ENCODE peak calls at places on chromosomes 3 and 15, in six cellular contexts. One of them, this sample, is unnamed.

GRCh38 chr3:117144832-117145231 is 435.3 kb downstream of the TUSC7 start:
- DNase-seq in AG04450: no peak
- DNase-seq in AG08395: no peak
- DNase-seq in germinal center: no peak
- DNase-seq in NCI-H460: no peak
- DNase-seq in GM12864: no peak
- DNase-seq in this sample: no peak

GRCh38 chr3:115341208-115341607 is 194.1 kb upstream of the ZBTB20 start:
- DNase-seq in AG04450: no peak
- DNase-seq in AG08395: peak; percentile 80
- DNase-seq in germinal center: no peak
- DNase-seq in NCI-H460: no peak
- DNase-seq in GM12864: no peak
- DNase-seq in this sample: no peak

GRCh38 chr3:132399054-132399929 is 18.0 kb upstream of the DNAJC13 start:
- DNase-seq in AG04450: peak; percentile 42
- DNase-seq in AG08395: peak; percentile 80
- DNase-seq in germinal center: peak; percentile 60
- DNase-seq in NCI-H460: peak; percentile 26
- DNase-seq in GM12864: no peak
- DNase-seq in this sample: no peak

GRCh38 chr15:38474155-38474757 is 20.3 kb downstream of the FAM98B start:
- DNase-seq in AG04450: no peak
- DNase-seq in AG08395: peak; percentile 75
- DNase-seq in germinal center: peak; percentile 54
- DNase-seq in NCI-H460: peak; percentile 54
- DNase-seq in GM12864: peak; percentile 38
- DNase-seq in this sample: no peak

GRCh38 chr15:96334017-96334704 is 3.7 kb downstream of the NR2F2 start:
- DNase-seq in AG04450: no peak
- DNase-seq in AG08395: no peak
- DNase-seq in germinal center: no peak
- DNase-seq in NCI-H460: no peak
- DNase-seq in GM12864: no peak
- DNase-seq in this sample: no peak

GRCh38 chr3:114025451-114025850 is 30.9 kb downstream of the CCDC191 start:
- DNase-seq in AG04450: no peak
- DNase-seq in AG08395: no peak
- DNase-seq in germinal center: no peak
- DNase-seq in NCI-H460: no peak
- DNase-seq in GM12864: no peak
- DNase-seq in this sample: no peak

GRCh38 chr3:12139111-12139511 is 19.6 kb downstream of the TIMP4 start:
- DNase-seq in AG04450: peak; percentile 54
- DNase-seq in AG08395: peak; percentile 56
- DNase-seq in germinal center: no peak
- DNase-seq in NCI-H460: no peak
- DNase-seq in GM12864: no peak
- DNase-seq in this sample: peak; percentile 72

GRCh38 chr3:157542711-157543485 is 39.7 kb upstream of the VEPH1 start:
- DNase-seq in AG04450: peak; percentile 36
- DNase-seq in AG08395: peak; percentile 82
- DNase-seq in germinal center: no peak
- DNase-seq in NCI-H460: no peak
- DNase-seq in GM12864: no peak
- DNase-seq in this sample: peak; percentile 91

GRCh38 chr15:66845266-66845785 is 143.3 kb downstream of the SMAD6 start:
- DNase-seq in AG04450: no peak
- DNase-seq in AG08395: no peak
- DNase-seq in germinal center: no peak
- DNase-seq in NCI-H460: no peak
- DNase-seq in GM12864: no peak
- DNase-seq in this sample: no peak

GRCh38 chr3:99504258-99504657 is 134.1 kb upstream of the COL8A1 start:
- DNase-seq in AG04450: no peak
- DNase-seq in AG08395: peak; percentile 52
- DNase-seq in germinal center: no peak
- DNase-seq in NCI-H460: peak; percentile 98
- DNase-seq in GM12864: no peak
- DNase-seq in this sample: no peak

GRCh38 chr3:122092460-122093165 is 37.5 kb downstream of the CD86 start:
- DNase-seq in AG04450: no peak
- DNase-seq in AG08395: peak; percentile 8
- DNase-seq in germinal center: peak; percentile 68
- DNase-seq in NCI-H460: peak; percentile 4
- DNase-seq in GM12864: no peak
- DNase-seq in this sample: no peak

GRCh38 chr15:36109943-36110658 is 469.3 kb upstream of the CDIN1 start:
- DNase-seq in AG04450: no peak
- DNase-seq in AG08395: peak; percentile 49
- DNase-seq in germinal center: no peak
- DNase-seq in NCI-H460: no peak
- DNase-seq in GM12864: no peak
- DNase-seq in this sample: no peak

GRCh38 chr3:120566243-120566980 is 29.7 kb upstream of the NDUFB4 start:
- DNase-seq in AG04450: no peak
- DNase-seq in AG08395: no peak
- DNase-seq in germinal center: no peak
- DNase-seq in NCI-H460: no peak
- DNase-seq in GM12864: no peak
- DNase-seq in this sample: no peak

GRCh38 chr3:145578465-145578864 is 582.5 kb downstream of the PLOD2 start:
- DNase-seq in AG04450: no peak
- DNase-seq in AG08395: no peak
- DNase-seq in germinal center: no peak
- DNase-seq in NCI-H460: no peak
- DNase-seq in GM12864: no peak
- DNase-seq in this sample: no peak

GRCh38 chr3:40070816-40071215 is 238.7 kb upstream of the EIF1B start:
- DNase-seq in AG04450: no peak
- DNase-seq in AG08395: no peak
- DNase-seq in germinal center: no peak
- DNase-seq in NCI-H460: no peak
- DNase-seq in GM12864: no peak
- DNase-seq in this sample: no peak

GRCh38 chr3:23304424-23304823 is 101.3 kb downstream of the UBE2E2 start:
- DNase-seq in AG04450: no peak
- DNase-seq in AG08395: no peak
- DNase-seq in germinal center: no peak
- DNase-seq in NCI-H460: no peak
- DNase-seq in GM12864: no peak
- DNase-seq in this sample: no peak

GRCh38 chr3:193982258-193982659 is 153.7 kb upstream of the HES1 start:
- DNase-seq in AG04450: no peak
- DNase-seq in AG08395: peak; percentile 83
- DNase-seq in germinal center: no peak
- DNase-seq in NCI-H460: no peak
- DNase-seq in GM12864: no peak
- DNase-seq in this sample: peak; percentile 88

GRCh38 chr3:171541647-171542046 is 81.4 kb upstream of the TNIK start:
- DNase-seq in AG04450: no peak
- DNase-seq in AG08395: no peak
- DNase-seq in germinal center: no peak
- DNase-seq in NCI-H460: no peak
- DNase-seq in GM12864: no peak
- DNase-seq in this sample: no peak

GRCh38 chr15:67784057-67784781 is 41.1 kb upstream of the SKOR1 start:
- DNase-seq in AG04450: no peak
- DNase-seq in AG08395: no peak
- DNase-seq in germinal center: peak; percentile 82
- DNase-seq in NCI-H460: no peak
- DNase-seq in GM12864: peak; percentile 73
- DNase-seq in this sample: no peak

GRCh38 chr3:195849322-195850074 is 37.8 kb upstream of the MUC4 start:
- DNase-seq in AG04450: no peak
- DNase-seq in AG08395: peak; percentile 52
- DNase-seq in germinal center: peak; percentile 75
- DNase-seq in NCI-H460: no peak
- DNase-seq in GM12864: no peak
- DNase-seq in this sample: no peak

GRCh38 chr15:74193305-74193718 is 9.3 kb downstream of the STRA6 start:
- DNase-seq in AG04450: no peak
- DNase-seq in AG08395: peak; percentile 84
- DNase-seq in germinal center: no peak
- DNase-seq in NCI-H460: no peak
- DNase-seq in GM12864: no peak
- DNase-seq in this sample: no peak

GRCh38 chr3:147493666-147494065 is 84.5 kb downstream of the ZIC1 start:
- DNase-seq in AG04450: no peak
- DNase-seq in AG08395: no peak
- DNase-seq in germinal center: no peak
- DNase-seq in NCI-H460: no peak
- DNase-seq in GM12864: no peak
- DNase-seq in this sample: no peak

GRCh38 chr15:31328999-31329639 is 2.5 kb downstream of the KLF13 start:
- DNase-seq in AG04450: no peak
- DNase-seq in AG08395: no peak
- DNase-seq in germinal center: peak; percentile 58
- DNase-seq in NCI-H460: no peak
- DNase-seq in GM12864: no peak
- DNase-seq in this sample: no peak

GRCh38 chr3:140595295-140595694 is 82.6 kb upstream of the TRIM42 start:
- DNase-seq in AG04450: no peak
- DNase-seq in AG08395: no peak
- DNase-seq in germinal center: no peak
- DNase-seq in NCI-H460: no peak
- DNase-seq in GM12864: no peak
- DNase-seq in this sample: no peak

GRCh38 chr3:66532160-66532587 is 31.4 kb upstream of the LRIG1 start:
- DNase-seq in AG04450: no peak
- DNase-seq in AG08395: no peak
- DNase-seq in germinal center: no peak
- DNase-seq in NCI-H460: no peak
- DNase-seq in GM12864: no peak
- DNase-seq in this sample: no peak

GRCh38 chr15:49436786-49437185 is 13.7 kb downstream of the FGF7 start:
- DNase-seq in AG04450: no peak
- DNase-seq in AG08395: no peak
- DNase-seq in germinal center: no peak
- DNase-seq in NCI-H460: no peak
- DNase-seq in GM12864: no peak
- DNase-seq in this sample: no peak

GRCh38 chr3:146796078-146796477 is 190.9 kb upstream of the PLSCR5 start:
- DNase-seq in AG04450: no peak
- DNase-seq in AG08395: no peak
- DNase-seq in germinal center: no peak
- DNase-seq in NCI-H460: no peak
- DNase-seq in GM12864: no peak
- DNase-seq in this sample: no peak

GRCh38 chr3:112629425-112629824 is 11.5 kb downstream of the CCDC80 start:
- DNase-seq in AG04450: peak; percentile 71
- DNase-seq in AG08395: peak; percentile 87
- DNase-seq in germinal center: no peak
- DNase-seq in NCI-H460: no peak
- DNase-seq in GM12864: no peak
- DNase-seq in this sample: no peak

GRCh38 chr3:175346573-175347356 is 487.6 kb downstream of the NAALADL2 start:
- DNase-seq in AG04450: peak; percentile 81
- DNase-seq in AG08395: peak; percentile 81
- DNase-seq in germinal center: no peak
- DNase-seq in NCI-H460: peak; percentile 44
- DNase-seq in GM12864: no peak
- DNase-seq in this sample: no peak

GRCh38 chr3:195081242-195081963 is 189.6 kb downstream of the XXYLT1 start:
- DNase-seq in AG04450: no peak
- DNase-seq in AG08395: no peak
- DNase-seq in germinal center: no peak
- DNase-seq in NCI-H460: no peak
- DNase-seq in GM12864: no peak
- DNase-seq in this sample: no peak

GRCh38 chr3:54134713-54135112 is 12.4 kb downstream of the CACNA2D3 start:
- DNase-seq in AG04450: no peak
- DNase-seq in AG08395: no peak
- DNase-seq in germinal center: no peak
- DNase-seq in NCI-H460: no peak
- DNase-seq in GM12864: no peak
- DNase-seq in this sample: no peak

This sample was measured in suprapubic skin.